ENCODE peak calls at places on chromosome 11, in eight cellular contexts. M, K, S, N, V, A, L and R are unnamed samples.

GRCh38 chr11:2273771-2274170 is 3.4 kb upstream of the ASCL2 start:
- DNase-seq in N (no peak), A (no peak), S (no peak), K (no peak), L (peak; percentile 37), V (no peak), M (no peak), R (no peak)

GRCh38 chr11:92131289-92131890 is 93.2 kb upstream of the FAT3 start:
- DNase-seq in A (no peak), N (no peak), K (no peak), M (no peak), S (no peak), V (no peak), L (no peak), R (no peak)

GRCh38 chr11:69880803-69881445 is 61.7 kb upstream of the FGF3 start:
- DNase-seq in A (no peak), L (peak; percentile 39), N (no peak), V (peak; percentile 17), M (no peak), S (peak; percentile 10), K (peak; percentile 23), R (no peak)

GRCh38 chr11:117679464-117679863 is 117.6 kb downstream of the DSCAML1 start:
- DNase-seq in N (no peak), M (no peak), S (no peak), K (no peak), V (no peak), L (no peak), A (no peak), R (no peak)

GRCh38 chr11:99015634-99016454 is 4.9 kb upstream of the CNTN5 start:
- DNase-seq in M (peak; percentile 1), N (peak; percentile 29), L (no peak), K (no peak), S (no peak), A (no peak), V (no peak), R (peak; percentile 22)

GRCh38 chr11:102617491-102618026 is 7.6 kb downstream of the MMP20 start:
- DNase-seq in K (no peak), V (no peak), M (no peak), L (no peak), S (no peak), N (no peak), A (no peak), R (no peak)

GRCh38 chr11:114346709-114347141 is 50.5 kb downstream of the NNMT start:
- DNase-seq in M (no peak), L (no peak), S (no peak), V (no peak), K (no peak), N (no peak), A (no peak), R (no peak)

GRCh38 chr11:68439355-68440065 is 21.0 kb upstream of the PPP6R3 start:
- DNase-seq in S (no peak), N (no peak), L (no peak), M (no peak), K (no peak), V (peak; percentile 70), A (no peak), R (no peak)

GRCh38 chr11:120065176-120065575 is 72.7 kb downstream of the TRIM29 start:
- DNase-seq in S (no peak), A (no peak), V (peak; percentile 10), K (no peak), N (no peak), L (no peak), M (no peak), R (no peak)

GRCh38 chr11:6771926-6772898 is at the start of gene OR2AG2:
- DNase-seq in S (no peak), L (no peak), K (no peak), V (no peak), M (no peak), A (no peak), N (no peak), R (no peak)

GRCh38 chr11:63681208-63682044 is at the start of gene RTN3:
- DNase-seq in V (peak; percentile 99), K (peak; percentile 99), L (peak; percentile 99), A (peak; percentile 98), N (peak; percentile 91), M (peak; percentile 94), S (peak; percentile 98), R (peak; percentile 99)
- TF ChIP-seq CTCF in V (no peak), K (no peak), L (peak; percentile 12), A (no peak), N (peak; percentile 3), M (no peak), S (no peak), R (peak; percentile 12)

GRCh38 chr11:35163707-35164496 is 24.9 kb downstream of the CD44 start:
- DNase-seq in M (no peak), N (no peak), S (no peak), V (no peak), L (no peak), K (no peak), A (no peak), R (no peak)
- TF ChIP-seq CTCF in M (no peak), N (peak; percentile 16), S (no peak), V (peak; percentile 40), L (no peak), K (peak; percentile 18), A (no peak), R (no peak)

DNA sequence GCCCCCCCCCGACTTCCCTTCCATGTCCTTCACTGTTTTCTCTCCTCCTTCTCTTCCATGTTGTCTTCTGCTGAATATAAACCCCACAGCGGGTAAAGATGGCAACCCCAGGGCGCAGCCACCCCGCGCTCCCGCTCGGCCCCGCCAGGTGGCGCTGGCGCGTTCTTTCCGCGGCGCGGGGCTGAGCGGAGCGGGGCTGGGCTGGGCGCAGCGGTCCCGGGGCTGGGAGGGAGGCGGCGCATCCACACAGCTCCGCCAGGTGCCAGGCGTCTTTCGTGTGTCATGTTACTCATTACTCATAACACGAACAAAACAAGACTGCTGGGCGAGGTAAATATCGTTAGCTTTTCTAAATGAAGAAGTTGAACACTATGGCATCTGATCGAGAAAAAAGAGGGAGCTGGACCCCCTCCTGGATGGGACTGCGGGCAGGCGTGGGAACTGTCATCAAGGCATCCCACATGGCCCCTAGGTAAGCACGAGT is 321.2 kb downstream of the NTM start:
- DNase-seq in V (peak; percentile 68), K (no peak), A (no peak), L (no peak), M (no peak), S (no peak), N (no peak), R (no peak)
- TF ChIP-seq CTCF in V (peak; percentile 92), K (peak; percentile 49), A (no peak), L (no peak), M (no peak), S (peak; percentile 81), N (peak; percentile 64), R (no peak)

GRCh38 chr11:15901046-15901445 is 455.3 kb downstream of the SOX6 start:
- DNase-seq in L (no peak), A (peak; percentile 57), K (no peak), S (no peak), M (no peak), N (no peak), V (no peak), R (no peak)
- TF ChIP-seq CTCF in L (no peak), A (peak; percentile 46), K (peak; percentile 24), S (no peak), M (no peak), N (no peak), V (no peak), R (no peak)